ENCODE peak calls at places on chromosomes 6 and 20, in seven cellular contexts. V, B, E, S, T, Z and F are unnamed samples.

GRCh38 chr6:159110013-159110412 is 59.2 kb upstream of the FNDC1 start:
- DNase-seq in S (peak), B (no peak), T (no peak), E (no peak), Z (peak), V (no peak), F (no peak)

GRCh38 chr6:153302133-153302532 is 171.1 kb upstream of the RGS17 start:
- DNase-seq in Z (no peak), E (no peak), V (no peak), B (no peak), T (no peak), S (no peak), F (no peak)

GRCh38 chr6:103273048-103273447 is 1586.7 kb downstream of the HACE1 start:
- DNase-seq in V (no peak), S (peak), E (no peak), T (no peak), B (no peak), Z (peak), F (no peak)

GRCh38 chr6:78910611-78911134 is 43.3 kb downstream of the IRAK1BP1 start:
- DNase-seq in T (peak), V (no peak), E (peak), B (no peak), Z (no peak), S (peak), F (no peak)

GRCh38 chr6:162055365-162055764 is 672.2 kb downstream of the PRKN start:
- DNase-seq in S (peak), Z (peak), B (no peak), T (no peak), E (no peak), V (no peak), F (no peak)

GRCh38 chr6:111207141-111207858 is 120.0 kb downstream of the SLC16A10 start:
- DNase-seq in T (no peak), E (no peak), V (no peak), B (no peak), Z (no peak), S (peak), F (no peak)

GRCh38 chr20:12623870-12624269 is 384.9 kb upstream of the SPTLC3 start:
- DNase-seq in S (no peak), B (no peak), E (no peak), Z (no peak), T (no peak), V (no peak), F (no peak)

GRCh38 chr6:149990109-149990671 is 26.4 kb downstream of the ULBP1 start:
- DNase-seq in B (no peak), S (no peak), E (no peak), Z (no peak), T (no peak), V (no peak), F (no peak)

GRCh38 chr6:142570221-142570671 is 268.4 kb downstream of the ADGRG6 start:
- DNase-seq in Z (no peak), B (no peak), E (no peak), V (no peak), S (peak), T (no peak), F (no peak)

GRCh38 chr20:50794846-50795634 is at the start of gene BCAS4:
- DNase-seq in B (peak), Z (peak), T (peak), S (peak), E (peak), V (no peak), F (peak)

GRCh38 chr20:50664248-50664647 is 27.1 kb downstream of the RIPOR3 start:
- DNase-seq in S (no peak), T (no peak), V (no peak), B (no peak), Z (no peak), E (peak), F (peak)

GRCh38 chr6:45422541-45423110 is 44.9 kb upstream of the SUPT3H start:
- DNase-seq in B (no peak), T (no peak), Z (peak), S (peak), E (peak), V (no peak), F (no peak)

GRCh38 chr20:50601511-50602431 is 89.6 kb downstream of the RIPOR3 start:
- DNase-seq in S (no peak), T (no peak), B (no peak), E (no peak), Z (no peak), V (no peak), F (no peak)

GRCh38 chr6:113375950-113376846 is 480.9 kb upstream of the MARCKS start:
- DNase-seq in B (no peak), E (no peak), Z (no peak), T (no peak), S (peak), V (no peak), F (no peak)

GRCh38 chr6:81773887-81774286 is 21.4 kb upstream of the TENT5A start:
- DNase-seq in V (no peak), T (no peak), S (no peak), B (no peak), E (no peak), Z (no peak), F (no peak)

GRCh38 chr6:18489335-18489734 is 102.2 kb downstream of the RNF144B start:
- DNase-seq in B (no peak), S (no peak), V (no peak), E (no peak), T (no peak), Z (no peak), F (no peak)

GRCh38 chr20:22775671-22776139 is 191.3 kb upstream of the FOXA2 start:
- DNase-seq in Z (peak), V (no peak), S (no peak), E (no peak), B (no peak), T (no peak), F (no peak)

GRCh38 chr20:49398401-49399144 is 83.9 kb downstream of the KCNB1 start:
- DNase-seq in B (no peak), S (peak), E (no peak), Z (peak), V (no peak), T (no peak), F (no peak)

GRCh38 chr6:28399370-28400121 is at the start of gene ZSCAN12:
- DNase-seq in S (peak), T (peak), Z (peak), B (peak), V (peak), E (peak), F (peak)

GRCh38 chr6:6804843-6805680 is 216.5 kb downstream of the LY86 start:
- DNase-seq in E (no peak), B (no peak), Z (no peak), V (no peak), S (no peak), T (no peak), F (no peak)

GRCh38 chr6:53377793-53378192 is 29.0 kb upstream of the ELOVL5 start:
- DNase-seq in S (no peak), B (no peak), V (no peak), T (no peak), E (no peak), Z (no peak), F (no peak)

GRCh38 chr6:45591306-45591705 is 213.6 kb upstream of the SUPT3H start:
- DNase-seq in S (no peak), T (no peak), Z (no peak), B (no peak), V (no peak), E (no peak), F (no peak)

GRCh38 chr6:27062755-27063154 is 184.7 kb upstream of the PRSS16 start:
- DNase-seq in T (no peak), E (no peak), Z (no peak), B (no peak), S (no peak), V (no peak), F (no peak)

GRCh38 chr20:13819885-13820645 is 35.2 kb downstream of the NDUFAF5 start:
- DNase-seq in Z (peak), T (no peak), E (peak), V (no peak), S (peak), B (no peak), F (peak)

GRCh38 chr6:70819715-70820114 is 137.1 kb downstream of the B3GAT2 start:
- DNase-seq in S (no peak), Z (no peak), T (no peak), V (no peak), E (no peak), B (no peak), F (no peak)

GRCh38 chr6:58198301-58198700 is 880.9 kb downstream of the PRIM2 start:
- DNase-seq in V (no peak), E (no peak), T (no peak), B (no peak), S (no peak), Z (peak), F (no peak)

GRCh38 chr6:164532546-164533362 is 776.7 kb downstream of the C6orf118 start:
- DNase-seq in T (no peak), E (no peak), S (peak), Z (no peak), B (no peak), V (no peak), F (no peak)

GRCh38 chr6:31180500-31180899 is 10.0 kb upstream of the POU5F1 start:
- DNase-seq in T (no peak), E (peak), Z (no peak), V (no peak), B (no peak), S (peak), F (peak)

GRCh38 chr20:63529861-63530787 is 7.1 kb downstream of the PTK6 start:
- DNase-seq in Z (no peak), T (no peak), V (no peak), S (no peak), B (no peak), E (peak), F (no peak)

GRCh38 chr6:48048460-48049146 is 62.4 kb downstream of the PTCHD4 start:
- DNase-seq in B (no peak), E (no peak), T (no peak), V (no peak), S (no peak), Z (no peak), F (no peak)

GRCh38 chr20:9287826-9288225 is 218.9 kb downstream of the PLCB4 start:
- DNase-seq in T (no peak), S (no peak), E (no peak), Z (no peak), B (no peak), V (no peak), F (no peak)

GRCh38 chr20:45937765-45938164 is 3.3 kb downstream of the PCIF1 start:
- DNase-seq in S (peak), T (no peak), B (no peak), E (no peak), V (no peak), Z (no peak), F (no peak)

GRCh38 chr20:58708246-58708931 is 15.8 kb downstream of the NPEPL1 start:
- DNase-seq in E (peak), V (peak), B (peak), S (no peak), T (no peak), Z (no peak), F (no peak)

GRCh38 chr6:155850408-155850841 is 394.8 kb upstream of the NOX3 start:
- DNase-seq in T (no peak), V (no peak), E (no peak), Z (no peak), B (no peak), S (no peak), F (no peak)

GRCh38 chr6:130453230-130453629 is 87.4 kb downstream of the TMEM200A start:
- DNase-seq in V (no peak), S (peak), B (no peak), E (no peak), T (no peak), Z (peak), F (no peak)

GRCh38 chr20:37223053-37223452 is 38.6 kb downstream of the GHRH start:
- DNase-seq in T (no peak), Z (peak), E (no peak), S (peak), V (no peak), B (peak), F (no peak)

GRCh38 chr20:58981564-58982364 is 708 bp downstream of the NELFCD start:
- DNase-seq in B (no peak), T (no peak), Z (peak), S (peak), V (no peak), E (no peak), F (peak)

GRCh38 chr6:22108199-22108598 is 188.6 kb downstream of the PRL start:
- DNase-seq in S (no peak), B (no peak), T (no peak), E (no peak), V (no peak), Z (no peak), F (no peak)

GRCh38 chr6:119308048-119308570 is 41.5 kb downstream of the MAN1A1 start:
- DNase-seq in T (no peak), B (no peak), E (no peak), Z (peak), S (peak), V (no peak), F (no peak)

GRCh38 chr20:59050437-59050836 is 7.9 kb upstream of the PRELID3B start:
- DNase-seq in T (no peak), S (no peak), Z (no peak), B (no peak), V (no peak), E (no peak), F (no peak)

DNA sequence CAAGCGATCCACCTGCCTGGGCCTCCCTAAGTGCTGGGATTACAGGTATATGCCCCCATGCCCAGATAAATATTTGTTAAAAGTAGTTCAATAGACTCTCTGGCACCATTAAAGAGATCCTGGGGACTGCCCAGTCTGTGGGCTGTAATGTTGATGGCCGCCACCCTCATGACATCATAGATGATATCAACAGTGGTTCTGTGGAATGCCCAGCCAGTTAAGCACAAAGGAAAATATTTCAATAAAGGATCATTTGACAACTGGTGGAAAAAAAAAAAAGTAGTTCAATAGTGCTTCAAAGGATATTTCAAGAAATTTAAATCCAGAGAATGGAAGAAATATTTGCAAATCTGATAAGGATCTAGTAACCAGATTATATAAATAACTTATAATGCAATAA is 1.5 kb upstream of the CRIP3 start:
- DNase-seq in V (no peak), S (no peak), E (no peak), T (no peak), Z (no peak), B (no peak), F (no peak)
- H3K27ac ChIP-seq in V (no peak), S (no peak), E (no peak), T (no peak), Z (no peak), B (no peak), F (no peak)

GRCh38 chr6:108621117-108621516 is 60.4 kb downstream of the FOXO3 start:
- DNase-seq in T (no peak), Z (no peak), B (no peak), E (peak), S (peak), V (no peak), F (peak)
- H3K27ac ChIP-seq in T (no peak), Z (no peak), B (peak), E (peak), S (no peak), V (no peak), F (peak)

DNA sequence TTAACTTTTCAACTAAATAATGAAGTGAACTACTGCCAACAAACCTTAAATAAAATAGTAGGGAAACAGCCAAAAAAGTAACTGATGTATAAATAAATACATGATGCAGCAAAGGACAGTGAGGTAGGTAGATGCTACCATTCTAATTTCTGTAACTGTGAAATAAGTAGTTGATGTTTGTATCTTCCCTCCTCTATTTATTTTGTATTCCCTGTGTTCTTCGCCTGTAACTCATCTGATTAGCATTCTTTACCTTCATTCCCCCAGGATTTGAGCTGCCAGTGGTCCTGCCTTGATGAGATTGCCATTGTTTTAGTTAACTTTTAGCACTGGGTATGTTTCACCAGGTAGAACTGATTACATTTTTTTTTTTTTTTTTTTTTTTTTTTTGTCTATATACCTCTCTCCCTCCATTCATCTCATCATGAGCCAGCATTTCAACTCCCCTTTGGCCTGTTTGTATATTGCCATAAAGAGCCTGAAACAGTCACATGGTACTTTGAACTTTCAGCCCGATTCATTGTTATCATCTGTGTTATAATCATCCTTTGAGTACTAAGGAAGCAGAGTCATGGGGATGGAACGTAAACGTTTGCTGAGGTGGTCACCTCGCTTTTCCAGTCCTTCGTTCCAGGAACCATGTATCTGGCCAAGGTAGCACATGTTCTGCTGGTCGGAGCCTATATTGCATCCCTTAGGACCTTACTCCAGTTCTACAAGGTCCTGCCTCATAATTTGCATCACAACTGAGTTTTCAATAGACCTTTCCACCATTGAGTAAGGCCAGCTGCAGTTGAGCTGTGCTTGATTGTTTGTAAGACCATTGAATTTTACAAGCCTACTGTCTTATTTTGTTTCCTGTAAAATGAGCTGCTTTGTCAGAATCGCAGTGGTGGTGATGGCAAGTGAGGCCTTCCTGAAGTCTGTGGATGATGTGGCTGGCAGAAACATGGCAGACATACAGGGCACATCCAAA is 107.6 kb downstream of the JAG1 start:
- DNase-seq in Z (peak), E (no peak), V (no peak), B (no peak), T (no peak), S (no peak), F (no peak)
- H3K27ac ChIP-seq in Z (peak), E (no peak), V (peak), B (peak), T (no peak), S (no peak), F (no peak)

DNA sequence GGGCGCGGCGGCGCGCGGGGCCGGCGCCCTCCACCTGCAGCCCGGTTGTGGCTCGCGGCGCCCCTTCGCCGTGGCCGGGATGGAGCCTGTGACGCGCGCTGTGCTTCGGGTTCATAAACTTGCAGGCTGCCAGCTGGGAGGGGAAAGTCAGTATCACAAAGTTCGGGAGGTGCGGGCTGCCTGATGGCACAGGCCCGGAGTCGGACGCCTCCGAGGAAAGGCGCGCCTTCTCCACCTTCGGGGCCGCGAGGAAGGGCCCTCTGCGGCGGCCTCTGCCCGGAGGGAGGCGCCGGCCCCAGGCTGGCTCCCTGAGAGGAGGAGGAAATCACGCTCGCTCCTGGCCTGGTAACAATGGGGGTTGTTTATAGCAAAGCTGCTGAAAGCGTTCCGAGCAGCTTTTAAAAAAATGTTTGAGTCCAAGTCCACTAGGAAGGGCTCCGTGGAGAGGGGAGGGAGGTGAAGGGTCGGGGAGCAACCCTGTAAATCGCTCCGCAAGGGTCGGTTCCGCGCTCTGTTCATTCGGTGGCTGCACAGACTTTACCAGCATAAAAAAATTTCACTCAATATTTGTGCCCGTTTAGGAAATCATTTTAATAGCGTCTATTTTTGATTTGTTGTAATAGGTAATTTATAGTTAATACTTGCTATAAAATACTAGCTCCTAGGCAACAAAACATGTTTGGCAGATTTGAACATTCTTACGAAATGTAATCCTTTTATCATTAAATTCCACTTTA is 1.0 kb downstream of the AFDN start:
- DNase-seq in T (peak), B (peak), V (no peak), S (peak), E (peak), Z (peak), F (peak)
- H3K27ac ChIP-seq in T (peak), B (peak), V (peak), S (peak), E (peak), Z (peak), F (peak)

GRCh38 chr20:44532248-44532980 is 10.5 kb upstream of the SERINC3 start:
- DNase-seq in T (no peak), Z (no peak), E (no peak), V (no peak), B (peak), S (no peak), F (no peak)
- H3K27ac ChIP-seq in T (no peak), Z (peak), E (peak), V (peak), B (peak), S (no peak), F (peak)

DNA sequence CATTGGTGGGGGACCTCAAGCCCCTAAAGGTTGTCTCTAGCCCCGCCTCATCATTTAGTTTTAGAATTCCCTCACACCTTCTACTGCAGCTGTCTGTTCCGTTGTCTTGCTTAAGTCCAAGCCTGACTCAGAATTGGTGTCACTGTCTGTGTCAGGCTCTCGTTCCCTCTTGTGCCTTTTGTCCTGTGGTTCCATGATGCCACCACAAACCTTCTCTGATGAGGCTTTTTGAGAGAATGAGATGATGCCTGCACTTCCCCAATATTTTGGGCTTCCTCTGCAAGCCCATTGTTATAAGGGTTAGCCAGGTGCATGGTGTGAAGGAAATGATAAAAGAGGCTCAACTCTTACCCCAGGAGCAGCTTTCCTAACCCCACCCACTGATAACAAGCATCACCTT is 8.1 kb upstream of the AKIRIN2 start:
- DNase-seq in Z (no peak), E (no peak), S (no peak), B (no peak), T (no peak), V (no peak), F (no peak)
- H3K27ac ChIP-seq in Z (peak), E (no peak), S (no peak), B (no peak), T (no peak), V (no peak), F (no peak)

GRCh38 chr6:33028220-33028849 is 18.9 kb upstream of the HLA-DOA start:
- DNase-seq in T (no peak), V (no peak), B (no peak), Z (no peak), E (no peak), S (no peak), F (no peak)
- H3K27ac ChIP-seq in T (peak), V (peak), B (peak), Z (no peak), E (peak), S (no peak), F (peak)

DNA sequence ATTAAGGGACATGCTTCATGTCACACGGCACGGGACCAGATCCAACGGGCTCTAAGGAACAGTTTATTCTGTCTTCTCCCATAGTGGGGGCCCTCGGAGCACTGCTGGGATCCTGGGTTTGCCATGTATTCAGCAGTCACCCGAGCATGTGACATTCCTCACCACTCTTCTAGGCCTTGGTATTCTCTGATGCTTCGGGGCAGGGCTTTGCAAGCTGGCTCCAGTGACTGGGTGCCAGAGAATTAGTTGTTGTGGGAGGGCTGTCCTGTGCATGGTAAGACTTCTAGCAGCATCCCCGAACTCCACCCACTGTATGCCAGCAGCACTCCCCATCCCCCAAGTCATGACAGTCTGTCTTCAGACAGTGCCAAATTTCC is 5.4 kb downstream of the CCN5 start:
- DNase-seq in S (peak), E (peak), T (peak), B (no peak), Z (peak), V (no peak), F (peak)
- H3K27ac ChIP-seq in S (no peak), E (no peak), T (peak), B (peak), Z (peak), V (peak), F (peak)